ENCODE peak calls at places on chromosomes 13 and 19, in eight cellular contexts. M, R, D, X, C, G, N and V are unnamed samples.

GRCh38 chr19:35279985-35280821 is 2.1 kb upstream of the HAMP start:
- DNase-seq in N (no peak), R (no peak), D (no peak), M (peak), X (no peak), C (no peak), G (no peak), V (no peak)

GRCh38 chr19:16385296-16385695 is 60.7 kb downstream of the KLF2 start:
- DNase-seq in X (no peak), C (no peak), G (no peak), M (no peak), N (no peak), R (no peak), D (no peak), V (no peak)

GRCh38 chr19:6229216-6229913 is 50.4 kb downstream of the MLLT1 start:
- DNase-seq in X (no peak), M (no peak), R (no peak), N (no peak), C (no peak), D (no peak), G (no peak), V (no peak)

GRCh38 chr19:1020868-1021425 is at the start of gene TMEM259:
- DNase-seq in C (peak), D (peak), R (peak), G (peak), X (peak), M (peak), N (peak), V (peak)

GRCh38 chr19:43524922-43525835 is 1.8 kb downstream of the ETHE1 start:
- DNase-seq in C (peak), X (peak), R (peak), N (peak), D (peak), G (peak), M (no peak), V (peak)

GRCh38 chr13:39105110-39105509 is 66.9 kb downstream of the NHLRC3 start:
- DNase-seq in M (no peak), G (no peak), R (no peak), D (no peak), X (no peak), C (no peak), N (no peak), V (no peak)

GRCh38 chr13:20714161-20714560 is 10.7 kb downstream of the IL17D start:
- DNase-seq in C (no peak), N (no peak), G (peak), R (no peak), D (no peak), X (no peak), M (no peak), V (no peak)

GRCh38 chr13:110677731-110678545 is 28.0 kb downstream of the CARS2 start:
- DNase-seq in D (no peak), G (peak), R (no peak), N (no peak), X (no peak), M (no peak), C (no peak), V (no peak)

GRCh38 chr19:14428882-14429416 is 4.2 kb upstream of the PKN1 start:
- DNase-seq in R (no peak), M (no peak), C (no peak), X (no peak), N (no peak), G (no peak), D (no peak), V (no peak)

GRCh38 chr13:80473695-80474094 is 132.8 kb upstream of the SPRY2 start:
- DNase-seq in C (peak), D (no peak), M (no peak), G (peak), R (no peak), N (no peak), X (no peak), V (no peak)

GRCh38 chr19:751501-752341 is 809 bp downstream of the MISP start:
- DNase-seq in G (peak), R (no peak), X (no peak), M (no peak), C (peak), N (no peak), D (no peak), V (no peak)

GRCh38 chr13:22214184-22214583 is 543.3 kb downstream of the FGF9 start:
- DNase-seq in X (no peak), R (no peak), N (no peak), G (no peak), D (no peak), M (no peak), C (no peak), V (no peak)

GRCh38 chr19:4575267-4575793 is 15.8 kb upstream of the SEMA6B start:
- DNase-seq in N (peak), M (no peak), G (peak), D (peak), R (peak), X (peak), C (peak), V (no peak)

GRCh38 chr19:45730389-45731288 is at the start of gene FBXO46:
- DNase-seq in D (peak), M (peak), C (peak), G (peak), X (peak), R (peak), N (peak), V (peak)

GRCh38 chr19:2945575-2946184 is 909 bp upstream of the ZNF77 start:
- DNase-seq in R (no peak), N (no peak), M (no peak), C (no peak), X (no peak), D (no peak), G (no peak), V (no peak)

GRCh38 chr19:46605356-46605821 is 4.3 kb downstream of the CALM3 start:
- DNase-seq in R (no peak), M (no peak), D (no peak), X (no peak), C (no peak), G (no peak), N (no peak), V (no peak)

GRCh38 chr13:67549331-67549730 is 319.2 kb upstream of the PCDH9 start:
- DNase-seq in N (no peak), G (peak), M (no peak), R (no peak), X (no peak), C (peak), D (no peak), V (no peak)

GRCh38 chr13:84654654-84655244 is 772.5 kb upstream of the SLITRK1 start:
- DNase-seq in G (no peak), M (no peak), D (peak), X (no peak), C (no peak), R (peak), N (no peak), V (no peak)

GRCh38 chr13:45416521-45417125 is 1.6 kb downstream of the SLC25A30 start:
- DNase-seq in R (no peak), C (no peak), X (no peak), N (no peak), G (no peak), D (no peak), M (no peak), V (no peak)

GRCh38 chr13:74966814-74967213 is 515.2 kb downstream of the TBC1D4 start:
- DNase-seq in R (peak), C (no peak), D (no peak), M (no peak), N (no peak), X (no peak), G (peak), V (peak)

GRCh38 chr19:44800461-44800860 is 8.4 kb upstream of the BCAM start:
- DNase-seq in D (peak), N (peak), R (peak), G (peak), M (peak), C (peak), X (peak), V (peak)

GRCh38 chr13:30932481-30933333 is at the start of gene TEX26:
- DNase-seq in D (peak), C (no peak), G (peak), X (no peak), R (peak), M (no peak), N (peak), V (no peak)

GRCh38 chr13:113408562-113408961 is 44.6 kb upstream of the GRTP1 start:
- DNase-seq in N (no peak), R (no peak), G (no peak), D (no peak), M (no peak), C (no peak), X (no peak), V (no peak)

GRCh38 chr13:79459906-79460305 is 21.0 kb upstream of the NDFIP2 start:
- DNase-seq in R (no peak), X (no peak), G (peak), N (no peak), D (no peak), C (no peak), M (no peak), V (no peak)

GRCh38 chr19:16497042-16497441 is 848 bp downstream of the C19orf44 start:
- DNase-seq in C (peak), N (no peak), X (no peak), G (no peak), D (no peak), R (no peak), M (no peak), V (no peak)